ENCODE peak calls at places on chromosomes 3 and 15, in four cellular contexts. W is psoas muscle, L is endodermal cell, E is mesendoderm. U is an unnamed sample. For H3K27me3, the result is how much of the 10 kb centered on the place peaks cover.

GRCh38 chr15:40909662-40910625 is 15.7 kb downstream of the VPS18 start:
- DNase-seq in W (peak), E (no peak), L (no peak), U (no peak)

GRCh38 chr15:85690546-85691226 is 104.0 kb downstream of the KLHL25 start:
- DNase-seq in E (no peak), L (no peak), W (no peak), U (no peak)

GRCh38 chr3:18424213-18424861 is 802 bp downstream of the SATB1 start:
- DNase-seq in L (no peak), W (no peak), E (no peak), U (peak)

GRCh38 chr15:43253431-43254403 is 13.0 kb downstream of the TGM5 start:
- DNase-seq in E (no peak), L (peak), W (no peak), U (no peak)

GRCh38 chr15:31082771-31083393 is 18.6 kb downstream of the TRPM1 start:
- DNase-seq in L (no peak), W (no peak), E (no peak), U (no peak)

GRCh38 chr15:29862271-29862670 is 40.0 kb upstream of the TJP1 start:
- DNase-seq in L (no peak), E (no peak), W (no peak), U (no peak)

GRCh38 chr15:26572606-26573350 is 200.1 kb downstream of the GABRB3 start:
- DNase-seq in W (no peak), E (no peak), L (no peak), U (no peak)

GRCh38 chr3:196686436-196686835 is 25.6 kb downstream of the CEP19 start:
- DNase-seq in L (no peak), E (no peak), W (no peak), U (no peak)

GRCh38 chr3:155560594-155560993 is 184.3 kb downstream of the PLCH1 start:
- DNase-seq in E (peak), W (no peak), L (peak), U (no peak)

GRCh38 chr3:107710851-107711250 is 188.1 kb downstream of the BBX start:
- DNase-seq in E (peak), W (peak), L (peak), U (peak)

GRCh38 chr3:35254917-35255316 is 384.4 kb upstream of the ARPP21 start:
- DNase-seq in L (no peak), E (no peak), W (no peak), U (no peak)

GRCh38 chr3:189331002-189331418 is 159.2 kb downstream of the TPRG1 start:
- DNase-seq in L (no peak), E (no peak), W (no peak), U (no peak)

GRCh38 chr15:82081904-82082810 is 36.3 kb upstream of the MEX3B start:
- DNase-seq in W (no peak), L (peak), E (peak), U (peak)

GRCh38 chr15:47505712-47506542 is 211.4 kb upstream of the SEMA6D start:
- DNase-seq in W (no peak), L (no peak), E (no peak), U (no peak)

GRCh38 chr3:133887075-133887950 is 8.4 kb downstream of the RAB6B start:
- DNase-seq in W (no peak), L (peak), E (peak), U (peak)

GRCh38 chr3:118804959-118805358 is 229.7 kb downstream of the IGSF11 start:
- DNase-seq in L (no peak), E (no peak), W (no peak), U (no peak)

GRCh38 chr15:74196175-74196574 is 6.4 kb downstream of the STRA6 start:
- DNase-seq in L (no peak), E (no peak), W (no peak), U (no peak)

GRCh38 chr3:181689546-181689945 is 22.2 kb upstream of the SOX2 start:
- DNase-seq in W (no peak), L (no peak), E (no peak), U (no peak)

GRCh38 chr3:141448606-141449216 is 38.1 kb upstream of the RASA2 start:
- DNase-seq in L (no peak), E (no peak), W (no peak), U (no peak)

GRCh38 chr3:45564172-45564571 is 30.4 kb upstream of the LIMD1 start:
- DNase-seq in L (peak), W (no peak), E (no peak), U (no peak)

GRCh38 chr15:100725121-100726069 is 123.0 kb downstream of the ASB7 start:
- DNase-seq in L (peak), E (no peak), W (no peak), U (peak)

DNA sequence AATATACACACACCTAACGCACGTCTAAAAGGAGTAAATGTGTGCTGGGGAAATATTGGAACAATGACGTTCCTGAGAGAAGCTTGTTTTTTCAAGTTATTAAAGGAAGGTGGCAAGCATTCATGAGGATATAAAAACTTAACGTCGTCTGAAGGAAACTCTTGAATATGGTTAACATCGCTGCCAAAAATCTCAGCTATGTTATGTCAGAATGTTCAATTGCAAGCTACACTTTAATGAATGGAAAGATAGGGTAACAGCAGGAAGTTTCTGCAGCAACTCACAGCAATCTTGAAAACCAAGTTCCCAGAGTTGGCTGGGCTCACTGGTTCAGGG is 54.3 kb upstream of the MEF2A start:
- DNase-seq in E (no peak), L (no peak), W (no peak), U (no peak)
- H3K4me3 ChIP-seq in E (no peak), L (no peak), W (peak), U (no peak)

GRCh38 chr15:62988701-62989100 is 53.8 kb upstream of the TPM1 start:
- DNase-seq in L (peak), W (no peak), E (no peak), U (peak)
- H3K27me3 ChIP-seq in L (under half), W (under half), E (under half), U (under half)

DNA sequence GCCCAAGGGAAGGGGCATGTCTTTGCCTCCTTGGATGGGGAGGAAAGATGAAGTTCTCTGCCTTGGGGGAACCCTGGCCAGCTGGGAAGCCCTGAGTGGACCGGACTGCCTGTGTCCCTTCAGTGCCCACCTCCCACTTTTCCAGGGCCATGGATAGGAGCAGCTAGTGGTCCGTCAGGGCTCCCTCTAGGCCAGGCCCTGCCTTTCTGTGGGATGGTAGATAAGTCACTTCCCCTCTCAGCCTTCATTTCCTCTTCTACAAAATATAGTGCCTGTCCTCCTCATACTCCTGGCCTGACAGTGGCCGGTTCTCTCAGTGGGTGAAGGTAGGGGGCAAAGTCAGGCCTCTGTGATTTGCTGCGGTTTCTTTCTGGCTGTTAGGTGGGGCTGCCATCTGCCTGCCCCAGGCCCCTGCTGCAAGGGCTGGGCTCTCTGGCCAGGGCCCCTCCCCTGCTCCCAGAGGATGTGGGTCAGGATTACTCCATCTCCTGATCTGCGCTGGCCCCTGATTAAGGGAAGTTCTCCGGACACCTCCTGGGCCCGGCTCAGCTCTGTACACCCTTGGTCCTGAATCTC is 1.4 kb downstream of the PLEKHO2 start:
- DNase-seq in L (peak), E (peak), W (peak), U (peak)
- H3K4me3 ChIP-seq in L (peak), E (peak), W (peak), U (peak)

GRCh38 chr3:124213641-124214040 is 221.7 kb upstream of the ROPN1 start:
- DNase-seq in E (no peak), L (no peak), W (no peak), U (no peak)
- H3K27me3 ChIP-seq in E (under half), L (under half), W (under half), U (under half)

DNA sequence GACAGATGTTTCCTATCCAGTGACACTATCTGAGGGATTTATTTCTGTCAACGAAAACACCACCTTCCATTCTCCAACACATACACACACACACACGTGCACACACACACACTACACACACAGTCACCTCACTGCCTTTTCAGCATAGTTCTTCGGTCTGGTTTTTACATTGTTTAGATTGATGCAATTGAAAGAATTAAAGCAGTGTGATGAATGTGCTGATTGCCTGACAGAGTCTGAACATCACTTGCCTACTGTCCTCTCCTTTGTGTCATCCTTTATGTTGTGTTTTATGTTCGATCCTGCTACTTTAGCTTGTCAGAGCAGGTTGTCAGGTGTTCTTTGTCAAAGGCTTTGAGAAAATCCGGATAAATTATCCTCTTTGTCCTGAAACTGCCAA is 80.4 kb downstream of the IQCH start:
- DNase-seq in E (no peak), L (no peak), W (no peak), U (no peak)
- H3K4me3 ChIP-seq in E (no peak), L (no peak), W (no peak), U (no peak)

DNA sequence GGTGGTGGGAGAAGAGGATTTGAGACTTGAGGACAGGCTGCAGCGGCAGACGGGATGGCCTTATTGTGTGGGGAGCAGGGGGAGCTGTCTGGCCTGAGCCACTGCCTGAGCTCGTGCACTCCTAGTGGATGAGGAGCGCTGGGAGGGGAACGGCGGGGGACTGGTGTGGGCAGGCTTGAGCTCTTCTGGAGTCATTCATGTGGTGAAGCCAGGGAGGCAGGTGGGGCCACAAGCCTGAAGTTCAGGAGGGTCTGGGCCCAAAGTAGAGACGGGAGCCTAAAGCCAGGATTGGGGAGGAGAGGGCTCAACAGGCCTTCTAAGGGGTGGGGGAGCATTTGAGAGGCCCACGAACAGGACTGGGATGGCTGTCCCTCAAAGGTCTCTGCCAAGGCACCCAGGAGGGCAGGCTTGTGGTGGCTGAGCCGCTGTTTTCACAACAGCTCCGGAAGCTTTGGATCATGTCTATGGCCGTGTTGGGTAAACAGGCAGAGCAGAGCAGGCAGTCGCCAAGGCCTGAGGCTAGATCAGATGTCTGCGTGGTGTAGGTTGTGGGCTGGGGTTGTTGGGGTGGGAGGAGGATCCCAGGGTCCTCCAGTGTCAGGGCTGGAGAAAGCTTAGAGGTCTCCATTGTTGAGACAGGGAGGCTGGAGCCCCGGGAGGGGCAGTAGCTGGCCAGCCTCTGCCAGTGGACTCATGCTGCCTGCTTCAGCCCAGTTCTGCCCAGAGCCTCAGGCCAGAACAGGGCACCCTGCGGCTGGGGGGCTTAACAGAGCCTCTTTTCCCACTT is 8.2 kb downstream of the PRKCD start:
- DNase-seq in L (peak), W (no peak), E (peak), U (peak)
- H3K27me3 ChIP-seq in L (under half), W (under half), E (under half), U (under half)

GRCh38 chr3:151383111-151383510 is 1.4 kb downstream of the P2RY12 start:
- DNase-seq in E (no peak), L (no peak), W (no peak), U (no peak)

GRCh38 chr3:151383956-151384355 is 597 bp downstream of the P2RY12 start:
- DNase-seq in E (no peak), L (no peak), W (no peak), U (no peak)

GRCh38 chr3:151386063-151386462 is 1.5 kb upstream of the P2RY12 start:
- DNase-seq in E (no peak), L (no peak), W (no peak), U (no peak)

GRCh38 chr3:151382671-151383070 is 1.9 kb downstream of the P2RY12 start:
- DNase-seq in W (no peak), L (no peak), E (no peak), U (no peak)

GRCh38 chr3:151384741-151385174 is at the start of gene P2RY12:
- DNase-seq in E (no peak), L (no peak), W (no peak), U (no peak)
- H3K4me3 ChIP-seq in E (no peak), L (no peak), W (peak), U (no peak)

GRCh38 chr3:169146112-169146665 is 517.3 kb downstream of the MECOM start:
- DNase-seq in W (peak), L (peak), E (peak), U (peak)

GRCh38 chr3:169144691-169145090 is 518.8 kb downstream of the MECOM start:
- DNase-seq in E (no peak), W (no peak), L (no peak), U (no peak)

GRCh38 chr3:169145551-169145950 is 518.0 kb downstream of the MECOM start:
- DNase-seq in L (no peak), E (no peak), W (no peak), U (no peak)

GRCh38 chr3:169144271-169144670 is 519.2 kb downstream of the MECOM start:
- DNase-seq in L (no peak), W (no peak), E (no peak), U (no peak)

DNA sequence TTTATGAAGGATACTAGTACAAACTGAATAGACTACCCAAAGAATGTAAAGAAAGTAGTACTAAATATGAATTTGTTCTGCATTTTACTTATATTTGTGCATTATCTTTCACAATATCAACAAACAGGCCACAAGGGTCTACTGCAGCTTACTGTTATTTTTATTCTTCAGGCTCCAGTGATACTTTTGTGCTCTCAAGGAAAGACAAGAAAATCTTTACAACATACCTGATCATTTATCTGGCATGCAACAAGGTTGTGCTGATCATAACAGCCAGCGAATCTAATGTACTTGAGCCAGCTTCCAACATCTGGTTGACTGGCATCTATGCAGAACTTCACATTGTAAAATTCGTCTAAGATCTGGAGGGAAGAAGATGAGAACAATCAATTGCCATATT is 520.0 kb downstream of the MECOM start:
- DNase-seq in L (no peak), W (no peak), E (no peak), U (no peak)
- H3K27me3 ChIP-seq in L (half or more), W (under half), E (under half), U (under half)